ENCODE peak calls at places on chromosome 17, in four cellular contexts. F, G, A and J are unnamed samples.

GRCh38 chr17:67431210-67432015 is 54.3 kb downstream of the PITPNC1 start:
- DNase-seq in F (no peak), G (no peak), A (no peak), J (no peak)

GRCh38 chr17:59107306-59107670 is 608 bp upstream of the TRIM37 start:
- DNase-seq in F (no peak), G (no peak), A (no peak), J (no peak)

GRCh38 chr17:17122781-17123483 is 80.7 kb downstream of the MPRIP start:
- DNase-seq in F (no peak), G (no peak), A (no peak), J (no peak)

GRCh38 chr17:28519236-28519635 is 13.1 kb downstream of the FOXN1 start:
- DNase-seq in F (no peak), G (no peak), A (no peak), J (no peak)

GRCh38 chr17:75645889-75646625 is 12.8 kb downstream of the SMIM5 start:
- DNase-seq in F (peak; percentile 96), G (no peak), A (peak; percentile 96), J (no peak)

GRCh38 chr17:80922580-80923160 is 69.0 kb upstream of the CHMP6 start:
- DNase-seq in F (no peak), G (no peak), A (no peak), J (no peak)

GRCh38 chr17:15380447-15380846 is 39.0 kb upstream of the TEKT3 start:
- DNase-seq in F (no peak), G (no peak), A (no peak), J (no peak)

GRCh38 chr17:17781591-17782424 is 55.0 kb downstream of the SREBF1 start:
- DNase-seq in F (peak; percentile 91), G (peak; percentile 68), A (peak; percentile 66), J (peak; percentile 87)

GRCh38 chr17:64622931-64623654 is 39.0 kb downstream of the SMURF2 start:
- DNase-seq in F (no peak), G (no peak), A (no peak), J (no peak)

GRCh38 chr17:51598824-51599223 is 338.5 kb downstream of the UTP18 start:
- DNase-seq in F (no peak), G (no peak), A (no peak), J (no peak)